ENCODE peak calls at places on chromosome 7, in six cellular contexts. L is GM23338, B is NB4, G is NT2/D1, T is HFF-Myc, N is lower lobe of right lung. M is an unnamed sample.
A peak's percentile ranks its signal among the peaks of the same experiment; 100 is the strongest.

GRCh38 chr7:47361746-47362215 is 220.1 kb downstream of the TNS3 start:
- DNase-seq in N (no peak), L (no peak), T (peak; percentile 49), B (no peak), G (no peak), M (no peak)

GRCh38 chr7:35729061-35729783 is 34.3 kb upstream of the HERPUD2 start:
- DNase-seq in G (no peak), L (no peak), T (no peak), N (no peak), B (peak; percentile 83), M (no peak)

GRCh38 chr7:116356979-116357378 is 142.6 kb upstream of the CAV2 start:
- DNase-seq in T (no peak), G (no peak), L (no peak), N (no peak), B (no peak), M (no peak)

GRCh38 chr7:130902755-130903357 is 168.8 kb upstream of the KLF14 start:
- DNase-seq in B (no peak), G (no peak), T (no peak), N (no peak), L (no peak), M (no peak)

GRCh38 chr7:158120751-158121150 is 466.9 kb downstream of the PTPRN2 start:
- DNase-seq in B (no peak), L (no peak), T (no peak), G (no peak), N (no peak), M (no peak)

GRCh38 chr7:143507094-143507518 is 29.4 kb downstream of the TAS2R41 start:
- DNase-seq in B (no peak), L (no peak), G (no peak), T (no peak), N (no peak), M (no peak)

GRCh38 chr7:127974611-127975010 is 56.6 kb downstream of the LRRC4 start:
- DNase-seq in L (no peak), B (no peak), T (no peak), N (no peak), G (no peak), M (no peak)

GRCh38 chr7:37109853-37110252 is 338.8 kb downstream of the ELMO1 start:
- DNase-seq in N (no peak), B (peak; percentile 77), G (no peak), T (no peak), L (peak; percentile 22), M (no peak)

GRCh38 chr7:5429253-5429856 is 5.7 kb upstream of the TNRC18 start:
- DNase-seq in B (peak; percentile 88), N (peak; percentile 77), T (no peak), G (no peak), L (peak; percentile 92), M (peak; percentile 37)

GRCh38 chr7:138961159-138961558 is 20.0 kb downstream of the KIAA1549 start:
- DNase-seq in G (no peak), B (no peak), L (no peak), T (no peak), N (no peak), M (no peak)

GRCh38 chr7:129840757-129841156 is 112.0 kb downstream of the UBE2H start:
- DNase-seq in B (peak; percentile 62), N (no peak), L (no peak), T (no peak), G (no peak), M (no peak)

GRCh38 chr7:139075031-139075652 is 34.4 kb downstream of the ZC3HAV1 start:
- DNase-seq in B (peak; percentile 86), T (peak; percentile 70), N (peak; percentile 60), G (peak; percentile 68), L (peak; percentile 93), M (peak; percentile 75)

M was measured in D341Med.